ENCODE peak calls at places on chromosomes 16 and 17, in five cellular contexts. J is tibial artery, Z is suprapubic skin, L is MM.1S, X is GM12878. K is an unnamed sample.

GRCh38 chr16:86479419-86479818 is 30.9 kb upstream of the FOXF1 start:
- DNase-seq in L (no peak), Z (no peak), J (no peak), X (no peak), K (no peak)

GRCh38 chr17:65785109-65785508 is 223.7 kb upstream of the AXIN2 start:
- DNase-seq in Z (no peak), L (no peak), J (no peak), X (no peak), K (no peak)

GRCh38 chr17:68057531-68057952 is 22.0 kb downstream of the KPNA2 start:
- DNase-seq in Z (no peak), L (peak; percentile 29), X (no peak), J (no peak), K (no peak)

GRCh38 chr17:77919276-77919675 is 39.2 kb upstream of the TNRC6C start:
- DNase-seq in L (no peak), Z (no peak), X (no peak), J (no peak), K (no peak)

GRCh38 chr16:14132696-14133048 is 61.6 kb downstream of the MRTFB start:
- DNase-seq in Z (no peak), J (no peak), L (no peak), X (no peak), K (no peak)

GRCh38 chr17:17129466-17129865 is 76.7 kb downstream of the PLD6 start:
- DNase-seq in Z (no peak), J (no peak), X (no peak), L (no peak), K (no peak)

GRCh38 chr16:80720759-80721470 is 83.5 kb downstream of the CDYL2 start:
- DNase-seq in Z (no peak), X (no peak), L (no peak), J (no peak), K (no peak)

GRCh38 chr17:83151442-83152220 is 72.2 kb downstream of the METRNL start:
- DNase-seq in L (no peak), X (no peak), Z (no peak), J (no peak), K (peak; percentile 68)

GRCh38 chr16:3007957-3008748 is 4.6 kb upstream of the CLDN9 start:
- DNase-seq in Z (no peak), J (no peak), L (no peak), X (no peak), K (no peak)

GRCh38 chr16:87561200-87562105 is 40.9 kb upstream of the JPH3 start:
- DNase-seq in J (no peak), L (no peak), Z (no peak), X (no peak), K (no peak)

GRCh38 chr17:74160656-74161500 is 42.6 kb upstream of the RPL38 start:
- DNase-seq in J (no peak), X (no peak), Z (peak; percentile 57), L (no peak), K (no peak)

GRCh38 chr16:14341324-14342225 is 270.5 kb downstream of the MRTFB start:
- DNase-seq in J (no peak), X (no peak), Z (no peak), L (no peak), K (no peak)

GRCh38 chr16:25426829-25427228 is 169.2 kb upstream of the ZKSCAN2 start:
- DNase-seq in L (no peak), Z (no peak), X (no peak), J (no peak), K (no peak)
- H3K9me3 ChIP-seq in L (no peaks in the 10 kb centered on the region), Z (no peaks in the 10 kb centered on the region), X (no peaks in the 10 kb centered on the region), J (no peaks in the 10 kb centered on the region), K (peaks cover 8% of the 10 kb centered on the region)

DNA sequence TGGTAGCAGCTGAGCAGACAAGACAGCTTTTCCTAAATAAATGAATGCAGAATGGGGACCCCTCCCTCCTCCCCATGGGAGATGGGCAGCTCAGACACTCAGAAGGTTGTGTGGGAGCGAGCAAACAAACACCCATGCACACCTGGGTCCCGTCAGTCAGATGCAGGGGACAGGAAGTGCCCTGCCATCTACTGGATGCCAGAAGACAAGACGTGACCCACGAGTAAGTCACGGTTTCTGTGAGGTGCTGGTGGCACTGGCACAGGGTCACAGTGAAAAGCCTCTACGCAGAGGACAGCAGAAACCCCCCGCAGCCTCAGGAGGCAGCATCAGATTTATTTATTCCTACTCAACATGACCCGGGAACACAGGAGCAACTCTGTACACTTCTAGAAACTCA is 8.4 kb downstream of the HBQ1 start:
- DNase-seq in L (no peak), Z (no peak), X (no peak), J (no peak), K (no peak)
- TF ChIP-seq CTCF in L (peak; percentile 25), Z (no peak), X (peak; percentile 30), J (no peak), K (no peak)

DNA sequence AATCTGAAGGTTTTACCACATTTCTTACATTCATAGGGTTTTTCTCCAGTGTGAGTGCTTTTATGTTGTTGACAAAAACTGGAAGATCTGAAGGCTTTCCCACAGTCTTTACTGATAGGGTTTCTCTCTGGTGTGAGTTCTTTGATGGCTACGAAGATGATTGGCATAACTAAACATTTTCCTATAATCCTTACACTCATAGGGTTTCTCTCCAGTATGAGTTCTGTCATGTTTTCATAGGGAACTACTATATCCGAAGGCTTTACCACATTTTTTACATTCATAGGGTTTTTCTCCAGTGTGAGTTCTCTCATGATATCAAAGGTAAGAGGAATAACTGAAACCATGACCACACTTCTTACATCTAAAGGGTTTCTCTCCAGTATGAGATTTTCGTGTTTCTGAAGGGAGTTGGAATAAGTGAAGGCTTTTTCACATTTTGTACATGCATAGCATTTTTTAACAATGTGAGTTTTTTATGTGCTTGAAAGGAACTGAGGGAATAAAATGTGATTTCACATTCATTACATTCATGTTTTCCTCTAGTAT is 1987.7 kb downstream of the TP53TG3F start:
- DNase-seq in X (no peak), L (no peak), J (no peak), Z (no peak), K (no peak)
- H3K9me3 ChIP-seq in X (peaks cover 4% of the 10 kb centered on the region), L (no peaks in the 10 kb centered on the region), J (peaks cover 24% of the 10 kb centered on the region), Z (peaks cover 23% of the 10 kb centered on the region), K (no peaks in the 10 kb centered on the region)

GRCh38 chr17:7711356-7711755 is 6.2 kb upstream of the DNAH2 start:
- DNase-seq in X (no peak), L (no peak), J (no peak), Z (no peak), K (no peak)
- TF ChIP-seq CTCF in X (no peak), L (peak; percentile 30), J (no peak), Z (no peak), K (no peak)

GRCh38 chr16:89720859-89721643 is at the start of the genes VPS9D1 and ZNF276:
- DNase-seq in X (no peak), J (peak; percentile 74), Z (peak; percentile 91), L (peak; percentile 70), K (peak; percentile 96)
- H3K9me3 ChIP-seq in X (no peaks in the 10 kb centered on the region), J (no peaks in the 10 kb centered on the region), Z (no peaks in the 10 kb centered on the region), L (no peaks in the 10 kb centered on the region), K (no peaks in the 10 kb centered on the region)

DNA sequence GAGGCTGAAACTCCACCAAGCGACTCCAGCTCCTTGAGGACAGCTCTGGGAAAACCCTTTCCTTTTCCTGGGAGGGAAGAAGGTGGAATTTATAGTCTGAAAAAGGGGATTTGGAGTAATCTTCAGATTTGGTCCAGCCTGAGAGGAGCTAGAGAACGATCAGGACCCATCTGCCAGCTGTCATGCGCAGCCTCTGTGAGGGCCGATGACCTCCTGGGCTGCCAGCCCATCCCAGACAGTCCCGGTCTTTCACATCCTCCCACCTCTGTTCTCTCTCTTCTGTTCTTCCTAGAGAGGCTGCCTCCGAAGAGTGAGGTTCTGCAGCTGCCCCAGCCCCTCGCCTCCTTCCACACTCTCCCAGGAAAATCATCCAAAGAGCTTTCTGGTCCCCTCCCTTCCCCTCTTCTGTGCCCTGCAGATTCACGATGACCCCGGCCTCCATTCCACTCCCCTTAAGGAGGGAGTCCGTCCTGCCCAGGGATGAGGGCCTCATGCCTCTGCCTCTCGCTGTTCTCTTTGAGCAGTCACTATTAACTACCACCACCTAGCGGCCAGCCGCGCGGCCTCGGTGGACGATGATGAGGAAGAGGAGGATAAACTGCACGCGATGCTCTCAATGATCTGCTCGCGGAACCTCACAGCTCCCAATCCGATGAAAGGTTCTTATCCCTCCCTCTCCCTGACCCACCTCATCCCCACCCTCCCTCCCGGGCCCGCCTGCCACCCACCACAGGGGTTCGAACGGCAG is 29.6 kb downstream of the SGSM2 start:
- DNase-seq in L (no peak), Z (no peak), X (no peak), J (no peak), K (no peak)
- TF ChIP-seq CTCF in L (no peak), Z (no peak), X (no peak), J (no peak), K (no peak)

DNA sequence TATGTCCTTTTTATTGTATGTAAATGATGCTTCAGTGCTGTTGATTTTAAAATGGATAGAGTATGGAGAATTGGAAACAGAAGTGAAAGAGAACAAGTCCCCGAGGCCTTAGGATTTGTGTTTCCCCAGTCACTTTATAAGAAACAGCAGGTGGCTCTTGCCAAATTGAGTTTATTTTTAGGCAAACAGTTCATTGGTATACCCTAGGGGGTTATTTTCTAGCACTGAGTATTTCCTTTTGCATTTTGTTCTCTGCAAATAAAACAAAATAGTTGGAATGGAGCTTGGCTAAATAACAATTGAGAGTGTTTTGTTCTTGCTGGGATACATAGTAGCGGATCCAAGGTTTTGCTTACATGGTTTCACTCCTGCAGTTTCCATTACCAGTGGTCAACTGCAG is 591.1 kb upstream of the C16orf82 start:
- DNase-seq in Z (no peak), X (no peak), L (no peak), J (no peak), K (no peak)
- H3K9me3 ChIP-seq in Z (peaks cover 5% of the 10 kb centered on the region), X (no peaks in the 10 kb centered on the region), L (no peaks in the 10 kb centered on the region), J (no peaks in the 10 kb centered on the region), K (peaks cover 17% of the 10 kb centered on the region)